ENCODE peak calls at places on chromosome 22, in eight cellular contexts. U, K, R, D, F, L, H and W are unnamed samples.

GRCh38 chr22:49328076-49328475 is 499.6 kb downstream of the BRD1 start:
- DNase-seq in D (no peak), H (no peak), F (no peak), R (no peak), U (no peak), L (no peak), K (peak; percentile 28), W (no peak)

GRCh38 chr22:34493471-34493870 is 572.5 kb upstream of the ISX start:
- DNase-seq in R (no peak), F (no peak), K (no peak), H (no peak), L (no peak), D (no peak), U (no peak), W (no peak)

GRCh38 chr22:45033136-45033535 is 23.3 kb upstream of the PHF21B start:
- DNase-seq in U (no peak), K (no peak), D (no peak), R (no peak), F (no peak), L (no peak), H (no peak), W (no peak)

GRCh38 chr22:19174106-19175025 is 4.2 kb downstream of the SLC25A1 start:
- DNase-seq in L (peak; percentile 48), U (peak; percentile 36), F (peak; percentile 31), R (peak; percentile 32), K (peak; percentile 90), H (no peak), D (no peak), W (no peak)

GRCh38 chr22:20569059-20570058 is 61.9 kb downstream of the MED15 start:
- DNase-seq in F (no peak), L (peak; percentile 95), H (peak; percentile 60), R (peak; percentile 79), D (peak; percentile 85), K (no peak), U (no peak), W (no peak)

GRCh38 chr22:42887523-42888507 is 30.7 kb upstream of the ARFGAP3 start:
- DNase-seq in K (no peak), R (no peak), L (peak; percentile 46), U (no peak), D (no peak), H (no peak), F (no peak), W (no peak)

GRCh38 chr22:29139965-29140782 is 65.5 kb upstream of the EMID1 start:
- DNase-seq in D (no peak), F (no peak), U (no peak), K (no peak), R (peak; percentile 26), L (peak; percentile 54), H (no peak), W (no peak)

GRCh38 chr22:45859231-45860161 is 117.5 kb downstream of the WNT7B start:
- DNase-seq in L (no peak), K (no peak), R (no peak), H (no peak), U (no peak), D (no peak), F (no peak), W (no peak)

GRCh38 chr22:33051960-33052839 is 6.0 kb downstream of the SYN3 start:
- DNase-seq in F (no peak), L (no peak), K (no peak), H (no peak), R (no peak), U (no peak), D (no peak), W (no peak)

GRCh38 chr22:19679476-19680099 is 34.7 kb upstream of the SEPTIN5 start:
- DNase-seq in R (no peak), D (peak; percentile 68), L (no peak), K (no peak), F (no peak), H (peak; percentile 7), U (peak; percentile 60), W (peak; percentile 74)

GRCh38 chr22:36359172-36359973 is 28.4 kb downstream of the MYH9 start:
- DNase-seq in R (no peak), K (no peak), H (no peak), U (no peak), F (no peak), L (no peak), D (no peak), W (no peak)

GRCh38 chr22:37782340-37783168 is 25.2 kb upstream of the GCAT start:
- DNase-seq in U (no peak), L (no peak), D (no peak), R (no peak), H (no peak), F (no peak), K (no peak), W (no peak)

GRCh38 chr22:49628351-49629023 is 199.2 kb downstream of the BRD1 start:
- DNase-seq in H (no peak), F (no peak), R (no peak), U (peak; percentile 73), D (no peak), L (no peak), K (no peak), W (peak; percentile 82)

GRCh38 chr22:39392341-39392948 is 7.1 kb upstream of the TAB1 start:
- DNase-seq in D (no peak), F (no peak), H (no peak), U (no peak), R (no peak), K (no peak), L (no peak), W (no peak)

GRCh38 chr22:35560366-35560765 is 19.7 kb downstream of the RASD2 start:
- DNase-seq in R (no peak), H (no peak), U (no peak), D (no peak), K (no peak), F (no peak), L (no peak), W (no peak)

GRCh38 chr22:29621761-29622526 is 18.5 kb downstream of the NF2 start:
- DNase-seq in U (no peak), D (no peak), H (no peak), K (no peak), F (no peak), R (peak; percentile 83), L (peak; percentile 92), W (no peak)

GRCh38 chr22:43796567-43796966 is 15.5 kb downstream of the EFCAB6 start:
- DNase-seq in D (no peak), L (no peak), K (no peak), F (no peak), R (peak; percentile 28), U (no peak), H (no peak), W (no peak)

GRCh38 chr22:39308614-39309363 is 10.6 kb downstream of the RPL3 start:
- DNase-seq in L (peak; percentile 70), F (peak; percentile 92), K (no peak), R (peak; percentile 91), H (no peak), D (no peak), U (no peak), W (no peak)

GRCh38 chr22:23361676-23362075 is 181.4 kb downstream of the BCR start:
- DNase-seq in K (peak; percentile 10), L (no peak), H (no peak), D (no peak), R (no peak), U (no peak), F (no peak), W (peak; percentile 11)

GRCh38 chr22:30212363-30212995 is 34.1 kb downstream of the LIF start:
- DNase-seq in U (no peak), R (peak; percentile 91), D (no peak), K (no peak), L (peak; percentile 100), F (no peak), H (no peak), W (no peak)